ENCODE peak calls at places on chromosomes 5 and 9, in five cellular contexts. G is ovary, S is mammary epithelial cell, C is cardiac muscle cell, H is prostate gland. A is an unnamed sample.

GRCh38 chr5:68255305-68256130 is 40.0 kb downstream of the PIK3R1 start:
- DNase-seq in G (no peak), C (no peak), H (no peak), S (no peak), A (no peak)

GRCh38 chr5:92308679-92309078 is 925.6 kb upstream of the ARRDC3 start:
- DNase-seq in H (no peak), S (no peak), C (no peak), G (no peak), A (no peak)

GRCh38 chr9:5953743-5954707 is 61.4 kb downstream of the RANBP6 start:
- DNase-seq in S (no peak), G (no peak), C (peak), H (no peak), A (no peak)

GRCh38 chr9:86549434-86549833 is 195.2 kb upstream of the TUT7 start:
- DNase-seq in H (no peak), S (no peak), C (no peak), G (no peak), A (no peak)

GRCh38 chr9:104557179-104557634 is 11.8 kb upstream of the OR13C8 start:
- DNase-seq in C (no peak), G (no peak), H (no peak), S (no peak), A (no peak)

GRCh38 chr9:70630971-70631370 is 216.5 kb upstream of the KLF9 start:
- DNase-seq in H (no peak), G (no peak), S (no peak), C (no peak), A (no peak)

GRCh38 chr5:75736273-75736672 is 19.0 kb upstream of the POC5 start:
- DNase-seq in G (no peak), C (no peak), S (no peak), H (no peak), A (no peak)

GRCh38 chr9:120324996-120325642 is 254.8 kb downstream of the CDK5RAP2 start:
- DNase-seq in G (no peak), H (no peak), C (peak), S (no peak), A (peak)

GRCh38 chr5:15421798-15422456 is 78.1 kb upstream of the FBXL7 start:
- DNase-seq in H (no peak), G (no peak), S (no peak), C (no peak), A (no peak)

GRCh38 chr5:149605354-149605997 is 24.2 kb downstream of the ARHGEF37 start:
- DNase-seq in S (peak), C (no peak), G (no peak), H (no peak), A (no peak)

GRCh38 chr5:37776826-37777225 is 63.0 kb downstream of the GDNF start:
- DNase-seq in S (no peak), G (no peak), H (no peak), C (no peak), A (no peak)

GRCh38 chr9:92749071-92749933 is 15.3 kb downstream of the BICD2 start:
- DNase-seq in G (no peak), C (no peak), S (no peak), H (no peak), A (no peak)

GRCh38 chr9:20624201-20625002 is 2.1 kb upstream of the MLLT3 start:
- DNase-seq in S (peak), G (peak), H (peak), C (peak), A (no peak)

GRCh38 chr5:179793470-179794139 is at the start of gene LTC4S:
- DNase-seq in C (no peak), H (peak), G (peak), S (no peak), A (peak)

GRCh38 chr5:60649288-60649917 is 50.6 kb downstream of the DEPDC1B start:
- DNase-seq in G (no peak), H (no peak), S (peak), C (peak), A (peak)

GRCh38 chr5:73160239-73160671 is 12.7 kb upstream of the TMEM174 start:
- DNase-seq in C (no peak), S (no peak), G (no peak), H (no peak), A (no peak)

GRCh38 chr5:58648846-58649245 is 66.0 kb downstream of the RAB3C start:
- DNase-seq in C (no peak), H (no peak), S (no peak), G (no peak), A (no peak)

GRCh38 chr5:96537386-96537785 is 104.3 kb upstream of the PCSK1 start:
- DNase-seq in H (no peak), S (peak), G (no peak), C (no peak), A (no peak)

GRCh38 chr5:129361441-129362025 is 98.6 kb upstream of the ADAMTS19 start:
- DNase-seq in S (no peak), G (no peak), C (peak), H (no peak), A (no peak)

GRCh38 chr5:1661831-1662558 is 137.6 kb downstream of the MRPL36 start:
- DNase-seq in G (no peak), C (no peak), H (no peak), S (no peak), A (no peak)

GRCh38 chr5:149792540-149792939 is 62.4 kb downstream of the PPARGC1B start:
- DNase-seq in S (no peak), C (no peak), G (no peak), H (no peak), A (no peak)

GRCh38 chr9:35422753-35423152 is 67.2 kb upstream of the RUSC2 start:
- DNase-seq in C (no peak), S (no peak), G (no peak), H (no peak), A (no peak)

GRCh38 chr5:88145603-88146467 is 122.8 kb downstream of the TMEM161B start:
- DNase-seq in S (no peak), H (no peak), C (peak), G (no peak), A (no peak)

GRCh38 chr9:136189394-136190236 is 15.3 kb downstream of the LHX3 start:
- DNase-seq in G (no peak), C (no peak), S (no peak), H (no peak), A (no peak)

GRCh38 chr9:38404314-38404713 is 11.8 kb downstream of the ALDH1B1 start:
- DNase-seq in C (no peak), G (no peak), H (no peak), S (no peak), A (no peak)

GRCh38 chr5:40033411-40033810 is 608.6 kb upstream of the DAB2 start:
- DNase-seq in G (no peak), H (no peak), S (no peak), C (no peak), A (no peak)

GRCh38 chr5:150412319-150413175 is at the start of gene CD74:
- DNase-seq in H (peak), G (peak), C (peak), S (peak), A (peak)

GRCh38 chr5:149310947-149311675 is 34.2 kb upstream of the GRPEL2 start:
- DNase-seq in C (peak), H (no peak), S (no peak), G (peak), A (no peak)

GRCh38 chr5:143757116-143757515 is 54.8 kb upstream of the HMHB1 start:
- DNase-seq in H (no peak), S (no peak), C (no peak), G (no peak), A (no peak)

GRCh38 chr5:142065273-142065672 is 43.3 kb upstream of the NDFIP1 start:
- DNase-seq in H (no peak), S (no peak), G (no peak), C (no peak), A (peak)

GRCh38 chr9:114033397-114034103 is 44.5 kb downstream of the AMBP start:
- DNase-seq in C (peak), H (peak), G (peak), S (no peak), A (peak)

GRCh38 chr9:15469406-15469805 is 41.4 kb downstream of the PSIP1 start:
- DNase-seq in C (no peak), H (no peak), G (no peak), S (no peak), A (no peak)

GRCh38 chr9:121902483-121903135 is 190.5 kb downstream of the TTLL11 start:
- DNase-seq in G (no peak), H (no peak), S (peak), C (no peak), A (no peak)

GRCh38 chr9:73046769-73047168 is 93.9 kb upstream of the ALDH1A1 start:
- DNase-seq in H (no peak), G (no peak), S (no peak), C (no peak), A (no peak)

GRCh38 chr9:73049280-73049679 is 96.4 kb upstream of the ALDH1A1 start:
- DNase-seq in C (no peak), S (no peak), G (no peak), H (no peak), A (no peak)

GRCh38 chr9:73050887-73051550 is 98.2 kb upstream of the ALDH1A1 start:
- DNase-seq in S (no peak), H (no peak), G (no peak), C (peak), A (no peak)

GRCh38 chr9:73053543-73053942 is 98.1 kb upstream of the ANXA1 start:
- DNase-seq in G (no peak), H (no peak), S (no peak), C (no peak), A (no peak)

GRCh38 chr9:73050062-73050814 is 97.4 kb upstream of the ALDH1A1 start:
- DNase-seq in C (no peak), G (no peak), H (no peak), S (no peak), A (no peak)
- H3K27ac ChIP-seq in C (no peak), G (no peak), H (no peak), S (no peak), A (no peak)

GRCh38 chr9:613771-614347 is 227.6 kb upstream of the DMRT1 start:
- DNase-seq in S (peak), G (peak), H (peak), C (peak), A (peak)
- H3K27ac ChIP-seq in S (peak), G (no peak), H (peak), C (peak), A (peak)

GRCh38 chr9:123686131-123686848 is 243.6 kb downstream of the DENND1A start:
- DNase-seq in G (no peak), H (peak), S (peak), C (peak), A (no peak)
- H3K27ac ChIP-seq in G (no peak), H (no peak), S (no peak), C (peak), A (no peak)

GRCh38 chr5:52041843-52042242 is 658.6 kb downstream of the ISL1 start:
- DNase-seq in C (no peak), S (no peak), G (no peak), H (no peak), A (no peak)
- H3K27ac ChIP-seq in C (no peak), S (no peak), G (no peak), H (no peak), A (no peak)

DNA sequence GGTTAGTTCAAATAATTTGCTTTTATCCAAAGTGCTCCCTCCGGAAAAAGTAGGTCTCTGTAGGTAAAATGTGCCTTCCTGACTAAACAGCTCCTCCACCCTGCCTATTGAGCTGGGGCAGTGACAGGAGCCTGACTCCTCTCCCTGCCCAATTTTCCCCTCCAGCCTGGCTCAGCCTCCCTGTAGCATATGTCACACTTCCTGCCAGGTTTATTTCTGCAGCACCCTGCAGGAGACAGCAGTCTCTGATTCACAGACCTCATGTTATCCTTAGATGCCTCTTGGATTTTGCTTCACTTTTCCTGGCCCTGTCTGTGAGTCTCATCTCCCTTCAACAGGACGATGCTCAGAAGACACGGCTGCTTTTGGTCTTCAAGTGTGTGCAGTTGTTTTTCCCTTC is 33.5 kb downstream of the SLC36A1 start:
- DNase-seq in G (no peak), S (peak), H (no peak), C (no peak), A (peak)
- H3K27ac ChIP-seq in G (no peak), S (no peak), H (no peak), C (no peak), A (peak)

GRCh38 chr5:160272041-160272663 is 40.2 kb downstream of the CCNJL start:
- DNase-seq in G (no peak), H (no peak), S (no peak), C (no peak), A (no peak)

GRCh38 chr5:160272889-160273288 is 39.5 kb downstream of the CCNJL start:
- DNase-seq in H (no peak), G (no peak), C (no peak), S (no peak), A (no peak)

GRCh38 chr5:160270704-160271103 is 41.4 kb downstream of the FABP6 start:
- DNase-seq in S (peak), H (peak), G (no peak), C (no peak), A (no peak)

GRCh38 chr5:160269017-160269416 is 39.7 kb downstream of the FABP6 start:
- DNase-seq in G (peak), C (no peak), S (peak), H (peak), A (peak)

GRCh38 chr5:160271396-160271795 is 41.0 kb downstream of the CCNJL start:
- DNase-seq in G (no peak), S (no peak), H (peak), C (peak), A (no peak)
- H3K27ac ChIP-seq in G (no peak), S (no peak), H (peak), C (peak), A (no peak)

GRCh38 chr9:94533155-94533554 is 21.7 kb upstream of the PCAT7 start:
- DNase-seq in G (no peak), S (no peak), C (no peak), H (no peak), A (no peak)
- H3K27ac ChIP-seq in G (no peak), S (no peak), C (no peak), H (no peak), A (no peak)

DNA sequence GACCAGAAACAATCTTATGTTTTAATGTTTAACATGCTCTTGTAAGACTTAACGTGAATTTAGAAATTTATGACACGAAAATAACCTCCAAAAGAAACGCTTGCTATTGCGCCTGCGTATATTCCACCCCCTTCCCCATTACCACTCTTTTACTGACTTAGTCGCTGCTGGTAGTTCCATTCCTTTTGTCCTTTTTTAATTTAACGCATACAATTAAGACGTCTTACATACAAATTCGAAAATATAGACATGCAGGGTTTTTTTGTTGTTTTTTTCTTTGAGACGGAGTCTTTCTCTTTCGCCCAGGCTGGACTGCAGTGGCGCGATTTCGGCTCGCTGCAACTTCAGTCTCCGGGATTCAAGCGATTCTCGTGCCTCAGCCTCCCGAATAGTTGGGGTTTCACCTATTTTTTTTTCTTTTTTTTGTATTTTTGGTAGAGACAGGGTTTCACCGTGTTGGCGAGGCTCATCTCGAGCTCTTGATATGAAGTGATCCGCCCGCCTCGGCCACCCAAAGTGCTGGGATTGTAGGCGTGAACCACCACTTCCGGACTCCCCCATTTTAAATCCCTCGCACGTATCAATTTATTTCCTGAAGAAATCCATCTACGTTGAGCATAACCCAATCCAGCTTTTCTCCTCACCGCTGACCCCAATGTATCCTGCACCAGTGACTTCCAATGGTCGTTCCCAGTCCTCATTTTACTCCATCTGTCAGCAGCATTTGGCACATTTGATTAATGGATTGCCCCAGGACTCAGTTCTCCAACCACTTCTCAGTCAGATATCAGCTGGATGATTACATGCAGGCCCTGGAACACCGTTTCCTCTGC is 678 bp upstream of the MED7 start:
- DNase-seq in G (peak), C (peak), H (peak), S (no peak), A (no peak)
- H3K27ac ChIP-seq in G (peak), C (peak), H (peak), S (peak), A (peak)

DNA sequence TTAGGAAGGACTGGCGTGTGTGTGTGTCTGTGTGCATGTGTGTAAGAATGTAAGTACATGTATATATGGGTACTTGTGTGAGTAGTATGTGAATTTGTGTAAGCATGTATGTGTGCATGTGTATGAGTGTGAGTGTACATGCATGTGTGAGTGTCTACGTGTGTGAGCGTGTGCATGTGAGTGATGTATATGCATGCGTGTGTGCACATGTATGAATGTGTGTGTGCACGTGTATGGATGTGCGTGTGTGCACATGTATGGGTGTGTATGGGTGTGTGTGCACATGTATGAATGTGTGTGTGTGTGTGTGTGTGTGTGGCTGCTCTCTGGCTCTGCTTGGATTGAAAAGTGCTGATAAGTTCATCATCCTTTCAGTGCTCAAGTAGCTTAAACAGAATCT is 154.5 kb downstream of the TENT4A start:
- DNase-seq in H (no peak), G (no peak), C (no peak), S (no peak), A (no peak)
- H3K27ac ChIP-seq in H (no peak), G (no peak), C (no peak), S (no peak), A (no peak)

A was measured in HL-60.